ENCODE peak calls at places on chromosomes 6 and 20, in eight cellular contexts. I is ovary, R is A673, S is lower lobe of right lung, K is sigmoid colon, G is aorta, B is right cardiac atrium, T is right atrium auricular region. N is an unnamed sample.

GRCh38 chr6:109055771-109056235 is 38.8 kb downstream of the SESN1 start:
- DNase-seq in I (no peak), R (no peak), S (no peak), K (no peak), G (no peak), B (no peak), T (no peak), N (no peak)

GRCh38 chr20:36454664-36455427 is 86.5 kb upstream of the MYL9 start:
- DNase-seq in I (no peak), R (no peak), S (peak), K (no peak), G (peak), B (no peak), T (no peak), N (no peak)

GRCh38 chr6:168018664-168019063 is 21.2 kb downstream of the KIF25 start:
- DNase-seq in I (no peak), R (no peak), S (peak), K (no peak), G (no peak), B (no peak), T (no peak), N (no peak)

GRCh38 chr6:33787336-33787953 is 1.5 kb downstream of the LEMD2 start:
- DNase-seq in I (no peak), R (no peak), S (no peak), K (no peak), G (no peak), B (no peak), T (no peak), N (no peak)

GRCh38 chr6:29141606-29142005 is 29.1 kb upstream of the OR2J2 start:
- DNase-seq in I (no peak), R (no peak), S (no peak), K (no peak), G (no peak), B (no peak), T (no peak), N (no peak)

GRCh38 chr20:33945391-33946079 is 48.2 kb upstream of the RALY start:
- DNase-seq in I (no peak), R (no peak), S (no peak), K (no peak), G (no peak), B (no peak), T (no peak), N (no peak)

GRCh38 chr6:160767019-160767646 is 65.1 kb downstream of the PLG start:
- DNase-seq in I (peak), R (peak), S (peak), K (peak), G (peak), B (peak), T (peak), N (peak)

GRCh38 chr6:143744593-143745151 is 66.9 kb downstream of the PHACTR2 start:
- DNase-seq in I (no peak), R (no peak), S (no peak), K (no peak), G (no peak), B (no peak), T (no peak), N (peak)

GRCh38 chr20:31260326-31260932 is 3.0 kb downstream of the DEFB115 start:
- DNase-seq in I (no peak), R (peak), S (no peak), K (no peak), G (no peak), B (no peak), T (no peak), N (no peak)

GRCh38 chr20:44742304-44743079 is 3.2 kb upstream of the KCNK15 start:
- DNase-seq in I (no peak), R (no peak), S (no peak), K (no peak), G (no peak), B (no peak), T (no peak), N (no peak)

GRCh38 chr20:1015181-1015580 is 13.1 kb upstream of the RSPO4 start:
- DNase-seq in I (no peak), R (no peak), S (no peak), K (no peak), G (no peak), B (no peak), T (no peak), N (no peak)

GRCh38 chr20:4509825-4510522 is 211.7 kb upstream of the PRND start:
- DNase-seq in I (no peak), R (peak), S (no peak), K (no peak), G (no peak), B (no peak), T (no peak), N (no peak)

GRCh38 chr20:9912858-9913434 is 74.1 kb upstream of the PAK5 start:
- DNase-seq in I (peak), R (peak), S (peak), K (no peak), G (peak), B (peak), T (peak), N (peak)

GRCh38 chr6:72963946-72964345 is 261.4 kb downstream of the KHDC1L start:
- DNase-seq in I (no peak), R (no peak), S (no peak), K (no peak), G (no peak), B (no peak), T (no peak), N (no peak)
- H3K27ac ChIP-seq in I (no peak), R (no peak), S (no peak), K (no peak), G (no peak), B (no peak), T (no peak), N (no peak)

GRCh38 chr6:139926711-139927110 is 552.3 kb upstream of the CITED2 start:
- DNase-seq in I (no peak), R (no peak), S (no peak), K (no peak), G (no peak), B (no peak), T (no peak), N (no peak)

GRCh38 chr6:139927742-139928305 is 553.4 kb upstream of the CITED2 start:
- DNase-seq in I (no peak), R (no peak), S (no peak), K (no peak), G (no peak), B (no peak), T (no peak), N (no peak)

GRCh38 chr6:139927236-139927635 is 552.8 kb upstream of the CITED2 start:
- DNase-seq in I (no peak), R (peak), S (no peak), K (no peak), G (no peak), B (no peak), T (no peak), N (no peak)

GRCh38 chr6:139923964-139924475 is 549.6 kb upstream of the CITED2 start:
- DNase-seq in I (no peak), R (no peak), S (no peak), K (no peak), G (no peak), B (no peak), T (no peak), N (no peak)

DNA sequence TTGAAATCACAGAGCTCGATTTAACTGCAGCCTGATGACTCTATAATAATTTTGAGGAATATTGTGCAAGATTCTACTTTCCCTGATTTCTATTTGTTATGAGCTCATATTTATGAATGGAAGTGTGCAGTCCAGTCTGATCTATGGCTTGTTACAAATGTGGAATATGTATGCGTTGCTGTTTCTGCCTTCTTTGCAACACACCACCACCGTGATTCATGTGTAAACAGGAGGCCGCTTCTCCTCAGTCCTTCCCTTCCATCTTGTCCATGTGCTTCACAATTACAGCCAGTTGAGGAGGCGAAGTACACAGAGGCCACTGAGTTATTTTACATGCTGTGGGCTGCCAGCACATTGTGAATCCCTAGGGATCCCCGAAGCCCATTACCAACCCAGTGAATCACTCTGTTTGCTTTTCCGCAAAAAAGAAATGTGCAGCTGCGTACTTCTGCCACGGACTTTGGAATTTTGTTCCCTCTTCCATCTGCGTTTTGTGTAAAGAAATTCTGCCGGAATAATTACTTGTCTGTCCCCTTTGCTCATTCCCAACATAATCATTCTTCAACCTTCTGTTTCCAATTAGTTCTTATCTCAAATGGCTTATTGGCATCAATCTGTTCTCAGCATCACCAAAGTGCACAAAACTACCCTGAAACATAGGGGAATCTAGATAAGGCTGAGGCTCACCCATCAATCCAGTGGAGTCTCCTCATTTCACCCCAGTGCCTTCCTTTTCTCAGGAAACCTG is 551.6 kb upstream of the CITED2 start:
- DNase-seq in I (no peak), R (peak), S (no peak), K (no peak), G (no peak), B (no peak), T (no peak), N (peak)
- H3K4me3 ChIP-seq in I (no peak), R (no peak), S (no peak), K (no peak), G (no peak), B (no peak), T (no peak), N (no peak)

GRCh38 chr20:62151835-62152364 is 8.3 kb downstream of the SS18L1 start:
- DNase-seq in I (no peak), R (no peak), S (no peak), K (no peak), G (no peak), B (no peak), T (no peak), N (no peak)
- H3K27ac ChIP-seq in I (no peak), R (no peak), S (no peak), K (no peak), G (no peak), B (no peak), T (no peak), N (no peak)

GRCh38 chr20:62860924-62861691 is 514 bp downstream of the TCFL5 start:
- DNase-seq in I (no peak), R (peak), S (no peak), K (no peak), G (peak), B (no peak), T (no peak), N (no peak)

GRCh38 chr20:62861732-62862336 is at the start of gene TCFL5:
- DNase-seq in I (peak), R (peak), S (peak), K (peak), G (peak), B (peak), T (peak), N (peak)

GRCh38 chr20:62858059-62858458 is 3.6 kb downstream of the TCFL5 start:
- DNase-seq in I (no peak), R (no peak), S (no peak), K (peak), G (peak), B (no peak), T (no peak), N (no peak)

GRCh38 chr20:62859721-62860120 is 1.9 kb downstream of the TCFL5 start:
- DNase-seq in I (no peak), R (no peak), S (no peak), K (no peak), G (peak), B (no peak), T (no peak), N (no peak)

GRCh38 chr20:62860391-62860923 is 1.2 kb downstream of the TCFL5 start:
- DNase-seq in I (no peak), R (peak), S (no peak), K (no peak), G (peak), B (no peak), T (no peak), N (no peak)
- H3K4me3 ChIP-seq in I (peak), R (peak), S (peak), K (no peak), G (peak), B (peak), T (peak), N (peak)

GRCh38 chr6:149456311-149457021 is 28.3 kb downstream of the ZC3H12D start:
- DNase-seq in I (no peak), R (no peak), S (no peak), K (no peak), G (peak), B (no peak), T (no peak), N (no peak)

GRCh38 chr6:149455028-149455732 is 29.6 kb downstream of the ZC3H12D start:
- DNase-seq in I (no peak), R (no peak), S (no peak), K (no peak), G (peak), B (no peak), T (no peak), N (peak)

GRCh38 chr6:149453597-149454340 is 31.0 kb downstream of the ZC3H12D start:
- DNase-seq in I (no peak), R (no peak), S (no peak), K (no peak), G (peak), B (no peak), T (no peak), N (peak)

GRCh38 chr6:149452062-149452939 is 32.5 kb downstream of the ZC3H12D start:
- DNase-seq in I (no peak), R (no peak), S (no peak), K (no peak), G (peak), B (no peak), T (no peak), N (peak)

DNA sequence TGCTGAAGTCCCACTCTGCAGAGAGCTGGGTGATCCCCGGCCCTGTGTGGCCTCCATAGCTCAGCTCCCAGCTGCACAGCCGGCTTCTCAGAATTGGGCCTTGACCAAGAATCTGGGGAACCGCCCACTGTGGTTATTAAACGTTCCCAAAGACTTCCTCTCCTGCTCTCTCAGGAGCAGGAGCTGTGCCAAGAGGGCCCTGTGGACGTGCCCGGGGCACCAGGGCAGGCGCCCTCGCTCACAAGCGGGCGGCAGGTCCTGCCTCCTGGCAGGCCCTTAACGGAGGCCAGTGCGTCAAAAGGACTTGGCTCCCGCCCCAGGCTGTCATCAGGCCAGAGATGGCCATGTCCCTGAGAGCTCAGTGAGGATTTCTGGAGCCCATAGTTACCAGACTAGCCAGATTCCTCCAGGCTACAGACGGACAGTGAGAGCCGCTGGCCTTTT is 30.4 kb downstream of the ZC3H12D start:
- DNase-seq in I (peak), R (peak), S (peak), K (peak), G (peak), B (peak), T (peak), N (peak)
- H3K27ac ChIP-seq in I (no peak), R (no peak), S (peak), K (peak), G (no peak), B (peak), T (peak), N (peak)

GRCh38 chr6:56956481-56956880 is 1.6 kb downstream of the BEND6 start:
- DNase-seq in I (no peak), R (no peak), S (no peak), K (no peak), G (no peak), B (no peak), T (no peak), N (no peak)
- H3K4me3 ChIP-seq in I (no peak), R (no peak), S (no peak), K (no peak), G (no peak), B (no peak), T (no peak), N (no peak)

N was measured in small intestine.